ENCODE peak calls at places on chromosomes 16 and 17, in eight cellular contexts. P is fibroblast of lung, L is A549, X is tibial artery, B is fibroblast of mammary gland, V is astrocyte of the spinal cord, A is left ventricle myocardium inferior, E is astrocyte. T is an unnamed sample.

GRCh38 chr16:15765880-15766279 is 90.9 kb downstream of the MYH11 start:
- DNase-seq in E (no peak), V (no peak), P (no peak), L (peak; percentile 58), X (no peak), B (peak; percentile 46), A (no peak), T (peak; percentile 40)

GRCh38 chr17:77427471-77427991 is 286.8 kb downstream of the SEC14L1 start:
- DNase-seq in L (peak; percentile 61), A (peak; percentile 66), E (peak; percentile 79), B (peak; percentile 90), V (peak; percentile 86), X (peak; percentile 70), P (peak; percentile 85), T (peak; percentile 86)

GRCh38 chr17:3527896-3528603 is 29.6 kb downstream of the TRPV3 start:
- DNase-seq in V (peak; percentile 8), L (no peak), B (no peak), X (no peak), P (no peak), A (no peak), E (no peak), T (peak; percentile 6)

GRCh38 chr16:48340054-48340453 is 45.2 kb downstream of the SIAH1 start:
- DNase-seq in P (no peak), X (no peak), E (no peak), L (no peak), B (no peak), V (no peak), A (no peak), T (no peak)

GRCh38 chr16:85321856-85322271 is 209.6 kb upstream of the CIBAR2 start:
- DNase-seq in V (peak; percentile 93), B (peak; percentile 99), X (peak; percentile 98), A (peak; percentile 96), L (no peak), P (peak; percentile 94), E (peak; percentile 89), T (peak; percentile 99)

GRCh38 chr16:24685539-24686432 is 43.7 kb upstream of the TNRC6A start:
- DNase-seq in A (peak; percentile 53), V (peak; percentile 87), P (peak; percentile 83), L (peak; percentile 79), E (peak; percentile 80), X (peak; percentile 67), B (peak; percentile 70), T (peak; percentile 79)

GRCh38 chr16:74998481-74999207 is at the start of gene ZNRF1:
- DNase-seq in X (peak; percentile 70), P (peak; percentile 70), E (peak; percentile 44), A (peak; percentile 88), L (peak; percentile 86), B (peak; percentile 68), V (peak; percentile 78), T (peak; percentile 73)

GRCh38 chr17:34171245-34171818 is 83.8 kb upstream of the CCL2 start:
- DNase-seq in L (peak; percentile 68), X (peak; percentile 75), P (peak; percentile 36), A (peak; percentile 31), V (peak; percentile 37), B (peak; percentile 68), E (peak; percentile 12), T (peak; percentile 62)

GRCh38 chr16:66364117-66364958 is 2.2 kb upstream of the CDH5 start:
- DNase-seq in B (peak; percentile 80), X (peak; percentile 79), E (peak; percentile 37), P (peak; percentile 45), V (no peak), A (peak; percentile 62), L (peak; percentile 50), T (peak; percentile 97)

GRCh38 chr16:69725480-69726312 is 664 bp downstream of the NQO1 start:
- DNase-seq in A (no peak), B (no peak), E (no peak), X (no peak), L (no peak), V (no peak), P (no peak), T (no peak)

GRCh38 chr16:69724414-69724873 is 1.9 kb downstream of the NQO1 start:
- DNase-seq in E (no peak), V (no peak), P (no peak), B (no peak), L (no peak), X (no peak), A (no peak), T (no peak)

GRCh38 chr16:69727916-69728270 is 1.5 kb upstream of the NQO1 start:
- DNase-seq in V (no peak), E (no peak), B (no peak), A (peak; percentile 36), L (no peak), X (no peak), P (no peak), T (no peak)

GRCh38 chr16:69726313-69727060 is at the start of gene NQO1:
- DNase-seq in V (peak; percentile 99), B (peak; percentile 97), A (peak; percentile 94), E (peak; percentile 95), P (peak; percentile 98), X (peak; percentile 91), L (peak; percentile 100), T (peak; percentile 99)

GRCh38 chr16:69724981-69725479 is 1.3 kb downstream of the NQO1 start:
- DNase-seq in A (no peak), P (no peak), X (no peak), B (no peak), V (no peak), E (no peak), L (no peak), T (peak; percentile 38)
- H3K4me3 ChIP-seq in A (peak overlapping the region; percentile 75), P (peak overlapping the region; percentile 83), X (peak overlapping the region; percentile 59), B (peak overlapping the region; percentile 84), V (peak overlapping the region; percentile 77), E (peak overlapping the region; percentile 90), L (peak overlapping the region; percentile 77), T (peak overlapping the region; percentile 73)

GRCh38 chr16:9647981-9648701 is 534.1 kb downstream of the GRIN2A start:
- DNase-seq in X (no peak), V (no peak), P (peak; percentile 14), E (peak; percentile 12), L (peak; percentile 37), A (no peak), B (peak; percentile 36), T (peak; percentile 40)
- TF ChIP-seq CTCF in X (peak; percentile 63), V (peak; percentile 55), P (peak; percentile 28), E (peak; percentile 77), L (peak; percentile 54), A (peak; percentile 78), B (peak; percentile 77), T (peak; percentile 73)

DNA sequence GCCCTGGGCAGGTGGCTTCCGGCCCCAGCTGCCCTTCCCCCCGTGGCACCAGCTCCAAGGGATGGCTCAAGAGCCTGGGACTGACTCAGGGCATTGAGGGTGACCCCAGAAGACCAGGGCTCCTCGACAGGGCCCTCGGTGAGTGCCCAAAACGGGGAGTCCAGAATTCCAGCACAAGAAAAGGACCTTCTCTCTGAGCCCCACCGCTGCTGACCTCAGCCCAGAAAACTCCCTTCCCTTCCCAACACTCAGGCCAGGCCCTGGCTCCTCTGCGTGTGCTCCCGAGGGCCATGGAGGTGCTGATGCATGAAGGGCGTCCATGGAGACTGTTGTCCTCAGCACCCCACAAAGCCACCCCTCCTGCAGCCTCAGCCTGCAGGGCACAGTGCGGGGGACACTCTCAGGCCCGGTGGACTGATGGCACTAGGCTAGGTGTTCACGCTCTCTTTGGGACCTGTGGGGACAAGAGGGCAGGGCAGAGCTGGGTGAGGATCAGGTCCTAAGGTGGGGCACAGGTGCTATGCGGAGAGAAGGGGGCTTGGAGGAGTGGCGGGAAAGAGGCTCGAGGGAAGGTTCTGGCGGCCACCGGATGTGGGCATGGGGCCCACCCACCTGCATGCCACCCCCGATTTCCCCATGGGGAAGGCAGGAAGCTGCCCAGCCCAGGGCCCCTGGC is 4.3 kb upstream of the TSPOAP1 start:
- DNase-seq in L (no peak), V (no peak), B (no peak), X (no peak), E (no peak), P (no peak), A (peak; percentile 14), T (no peak)
- H3K4me3 ChIP-seq in L (no peak overlapping the region), V (no peak overlapping the region), B (no peak overlapping the region), X (peak overlapping the region; percentile 42), E (no peak overlapping the region), P (no peak overlapping the region), A (peak overlapping the region; percentile 55), T (no peak overlapping the region)

GRCh38 chr16:84045001-84045817 is 2.6 kb upstream of the SLC38A8 start:
- DNase-seq in L (no peak), P (no peak), X (no peak), E (no peak), A (no peak), V (no peak), B (no peak), T (no peak)

GRCh38 chr16:84042308-84042878 is at the start of gene SLC38A8:
- DNase-seq in L (no peak), A (no peak), V (no peak), P (no peak), B (no peak), X (no peak), E (no peak), T (no peak)

GRCh38 chr16:84042879-84043485 is 387 bp upstream of the SLC38A8 start:
- DNase-seq in A (no peak), P (no peak), X (no peak), L (no peak), V (no peak), E (no peak), B (no peak), T (no peak)

GRCh38 chr16:84043486-84044107 is 1.0 kb upstream of the SLC38A8 start:
- DNase-seq in E (no peak), V (no peak), A (no peak), L (no peak), P (no peak), X (no peak), B (peak; percentile 17), T (no peak)

DNA sequence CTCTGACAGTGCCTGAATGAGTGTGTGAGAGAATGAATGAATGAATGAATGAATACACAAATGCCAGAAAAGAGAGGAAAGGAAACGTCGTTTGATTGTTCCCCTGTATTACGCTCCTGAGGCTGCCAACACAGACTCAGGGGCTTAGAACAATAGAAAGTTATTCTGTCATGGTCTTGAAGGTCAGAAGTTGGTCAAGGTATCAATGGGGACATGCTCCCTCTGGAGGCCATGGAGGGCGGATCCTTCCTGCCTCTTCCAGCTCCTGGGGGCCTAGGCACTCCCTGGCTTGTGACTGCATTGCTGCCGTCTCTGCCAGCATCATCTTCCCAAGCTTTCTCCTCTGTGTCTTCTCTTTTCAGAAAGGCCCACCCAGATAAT is 1.5 kb upstream of the SLC38A8 start:
- DNase-seq in X (no peak), L (peak; percentile 53), E (no peak), A (no peak), P (peak; percentile 14), V (no peak), B (peak; percentile 54), T (peak; percentile 45)
- TF ChIP-seq CTCF in X (no peak), L (peak; percentile 46), E (no peak), A (peak; percentile 32), P (peak; percentile 47), V (peak; percentile 44), B (peak; percentile 48), T (peak; percentile 51)

DNA sequence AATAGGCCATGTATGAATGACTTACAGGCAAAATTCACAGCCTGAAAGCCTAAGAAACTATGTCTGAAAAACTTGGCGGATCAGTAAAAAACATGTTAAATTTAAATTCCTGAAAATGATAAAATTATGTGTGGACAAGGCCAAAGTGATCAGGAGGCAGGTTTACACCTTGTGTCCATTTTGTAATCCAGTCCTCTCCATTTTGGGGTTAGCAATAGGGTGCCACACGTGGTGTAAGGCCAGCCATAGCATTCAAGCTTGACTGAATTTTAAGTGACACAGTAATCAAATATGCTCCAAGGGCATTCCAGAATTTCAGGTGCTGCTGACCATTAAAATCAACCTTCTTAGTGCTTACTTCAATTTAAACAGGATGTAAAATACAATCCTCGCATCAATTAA is 2.7 kb downstream of the RNF43 start:
- DNase-seq in B (no peak), V (no peak), A (no peak), L (no peak), P (no peak), X (no peak), E (no peak), T (no peak)
- H3K4me3 ChIP-seq in B (no peak overlapping the region), V (no peak overlapping the region), A (peak overlapping the region; percentile 64), L (peak overlapping the region; percentile 9), P (no peak overlapping the region), X (no peak overlapping the region), E (no peak overlapping the region), T (no peak overlapping the region)

GRCh38 chr16:589658-590159 is at the start of gene RAB40C:
- DNase-seq in V (peak; percentile 99), X (peak; percentile 98), B (peak; percentile 97), P (peak; percentile 97), E (peak; percentile 92), A (peak; percentile 99), L (peak; percentile 99), T (peak; percentile 98)
- TF ChIP-seq CTCF in V (no peak), X (no peak), B (no peak), P (no peak), E (no peak), A (no peak), L (no peak), T (no peak)